ENCODE peak calls at places on chromosomes 4 and X, in seven cellular contexts. K is SK-N-DZ; Z is posterior cingulate gyrus; M is Peyer's patch; Y is stimulated activated CD4-positive, alpha-beta T cell treated with anti-CD3 and anti-CD28 coated beads, TNF-alpha, amount 100 ng/mL, for 1 hour; Q is foreskin keratinocyte; R is neural crest cell. B is an unnamed sample.

GRCh38 chrX:153960077-153960476 is 11.5 kb downstream of the HCFC1 start:
- DNase-seq in K (no peak), Z (no peak), M (no peak), Y (no peak), Q (no peak), R (no peak), B (no peak)

GRCh38 chr4:55157559-55158277 is 32.3 kb upstream of the KDR start:
- DNase-seq in K (no peak), Z (no peak), M (no peak), Y (no peak), Q (no peak), R (no peak), B (no peak)

GRCh38 chr4:3340703-3341088 is 47.9 kb downstream of the RGS12 start:
- DNase-seq in K (no peak), Z (no peak), M (no peak), Y (no peak), Q (no peak), R (no peak), B (no peak)

GRCh38 chrX:115388879-115389278 is 99.4 kb downstream of the LUZP4 start:
- DNase-seq in K (no peak), Z (no peak), M (no peak), Y (no peak), Q (no peak), R (no peak), B (no peak)

GRCh38 chr4:134505511-134505910 is 303.9 kb upstream of the PABPC4L start:
- DNase-seq in K (no peak), Z (no peak), M (no peak), Y (no peak), Q (no peak), R (no peak), B (no peak)

GRCh38 chrX:130124577-130124976 is 14.3 kb upstream of the ELF4 start:
- DNase-seq in K (no peak), Z (no peak), M (no peak), Y (no peak), Q (no peak), R (no peak), B (no peak)

GRCh38 chrX:39716802-39717540 is 380.8 kb downstream of the BCOR start:
- DNase-seq in K (peak), Z (no peak), M (no peak), Y (no peak), Q (no peak), R (no peak), B (no peak)

GRCh38 chr4:14787894-14788293 is 214.4 kb upstream of the CPEB2 start:
- DNase-seq in K (no peak), Z (no peak), M (no peak), Y (no peak), Q (no peak), R (no peak), B (peak)

GRCh38 chr4:4637710-4638109 is 95.9 kb upstream of the STX18 start:
- DNase-seq in K (no peak), Z (no peak), M (no peak), Y (no peak), Q (no peak), R (no peak), B (no peak)

GRCh38 chr4:687048-687974 is 1.6 kb downstream of the SLC49A3 start:
- DNase-seq in K (no peak), Z (no peak), M (peak), Y (no peak), Q (no peak), R (no peak), B (peak)

GRCh38 chr4:108317377-108317776 is 148.6 kb upstream of the LEF1 start:
- DNase-seq in K (no peak), Z (no peak), M (no peak), Y (no peak), Q (no peak), R (no peak), B (no peak)

GRCh38 chr4:2587215-2587823 is 50.9 kb downstream of the FAM193A start:
- DNase-seq in K (no peak), Z (no peak), M (no peak), Y (no peak), Q (no peak), R (no peak), B (no peak)

GRCh38 chr4:64807821-64808220 is 398.6 kb upstream of the TECRL start:
- DNase-seq in K (no peak), Z (no peak), M (no peak), Y (no peak), Q (no peak), R (no peak), B (no peak)

GRCh38 chrX:119757979-119758681 is at the start of gene SOWAHD:
- DNase-seq in K (peak), Z (no peak), M (peak), Y (no peak), Q (no peak), R (peak), B (peak)

GRCh38 chr4:13344216-13344615 is 139.9 kb downstream of the RAB28 start:
- DNase-seq in K (no peak), Z (no peak), M (no peak), Y (no peak), Q (no peak), R (no peak), B (no peak)

GRCh38 chrX:136650811-136651210 is 2.9 kb downstream of the CD40LG start:
- DNase-seq in K (no peak), Z (no peak), M (no peak), Y (no peak), Q (no peak), R (no peak), B (no peak)

GRCh38 chrX:140580478-140580877 is 75.6 kb upstream of the SOX3 start:
- DNase-seq in K (no peak), Z (no peak), M (no peak), Y (no peak), Q (no peak), R (no peak), B (no peak)

GRCh38 chr4:136599890-136600289 is 932.4 kb downstream of the PCDH18 start:
- DNase-seq in K (no peak), Z (no peak), M (no peak), Y (no peak), Q (no peak), R (no peak), B (no peak)

GRCh38 chr4:178752954-178753525 is 1310.8 kb upstream of the AGA start:
- DNase-seq in K (no peak), Z (no peak), M (no peak), Y (no peak), Q (no peak), R (no peak), B (no peak)

GRCh38 chr4:6362896-6363295 is 93.2 kb downstream of the WFS1 start:
- DNase-seq in K (no peak), Z (no peak), M (no peak), Y (no peak), Q (no peak), R (peak), B (no peak)

GRCh38 chr4:40550900-40551546 is 78.6 kb downstream of the RBM47 start:
- DNase-seq in K (no peak), Z (no peak), M (peak), Y (no peak), Q (peak), R (no peak), B (peak)

B was measured in transverse colon.